ENCODE peak calls at places on chromosome 22, in nine cellular contexts. One of them, this sample, is unnamed.

GRCh38 chr22:22770280-22770871 is 117.2 kb upstream of the IGLL5 start:
- DNase-seq in AG10803: no peak
- DNase-seq in stimulated activated CD4-positive, alpha-beta T cell treated with anti-CD3 and anti-CD28 coated beads, Interleukin-1b, Interleukin-23, amount 100 ng/mL, for 24 hours: peak
- DNase-seq in EL: peak
- DNase-seq in activated T-cell treated with anti-CD3 and anti-CD28 coated beads, Interleukin-2, amount 50 U/mL, for 1 hour: peak
- DNase-seq in GM04504: peak
- DNase-seq in activated CD4-positive, alpha-beta T cell treated with anti-CD3 and anti-CD28 coated beads, Interleukin-2, amount 50 U/mL, for 48 hours: peak
- DNase-seq in GM19239: no peak
- DNase-seq in kidney glomerular epithelial cell: peak
- DNase-seq in this sample: no peak

GRCh38 chr22:46638601-46639431 is 18.6 kb downstream of the GRAMD4 start:
- DNase-seq in AG10803: peak
- DNase-seq in stimulated activated CD4-positive, alpha-beta T cell treated with anti-CD3 and anti-CD28 coated beads, Interleukin-1b, Interleukin-23, amount 100 ng/mL, for 24 hours: no peak
- DNase-seq in EL: no peak
- DNase-seq in activated T-cell treated with anti-CD3 and anti-CD28 coated beads, Interleukin-2, amount 50 U/mL, for 1 hour: no peak
- DNase-seq in GM04504: no peak
- DNase-seq in activated CD4-positive, alpha-beta T cell treated with anti-CD3 and anti-CD28 coated beads, Interleukin-2, amount 50 U/mL, for 48 hours: no peak
- DNase-seq in GM19239: no peak
- DNase-seq in kidney glomerular epithelial cell: no peak
- DNase-seq in this sample: no peak

GRCh38 chr22:36612458-36612857 is 83.5 kb upstream of the EIF3D start:
- DNase-seq in AG10803: peak
- DNase-seq in stimulated activated CD4-positive, alpha-beta T cell treated with anti-CD3 and anti-CD28 coated beads, Interleukin-1b, Interleukin-23, amount 100 ng/mL, for 24 hours: no peak
- DNase-seq in EL: peak
- DNase-seq in activated T-cell treated with anti-CD3 and anti-CD28 coated beads, Interleukin-2, amount 50 U/mL, for 1 hour: no peak
- DNase-seq in GM04504: peak
- DNase-seq in activated CD4-positive, alpha-beta T cell treated with anti-CD3 and anti-CD28 coated beads, Interleukin-2, amount 50 U/mL, for 48 hours: no peak
- DNase-seq in GM19239: no peak
- DNase-seq in kidney glomerular epithelial cell: no peak
- DNase-seq in this sample: no peak

GRCh38 chr22:32048069-32048468 is 5.0 kb downstream of the SLC5A1 start:
- DNase-seq in AG10803: no peak
- DNase-seq in stimulated activated CD4-positive, alpha-beta T cell treated with anti-CD3 and anti-CD28 coated beads, Interleukin-1b, Interleukin-23, amount 100 ng/mL, for 24 hours: no peak
- DNase-seq in EL: no peak
- DNase-seq in activated T-cell treated with anti-CD3 and anti-CD28 coated beads, Interleukin-2, amount 50 U/mL, for 1 hour: no peak
- DNase-seq in GM04504: no peak
- DNase-seq in activated CD4-positive, alpha-beta T cell treated with anti-CD3 and anti-CD28 coated beads, Interleukin-2, amount 50 U/mL, for 48 hours: no peak
- DNase-seq in GM19239: no peak
- DNase-seq in kidney glomerular epithelial cell: no peak
- DNase-seq in this sample: no peak

GRCh38 chr22:19723990-19724827 is 870 bp downstream of the GP1BB start:
- DNase-seq in AG10803: no peak
- DNase-seq in stimulated activated CD4-positive, alpha-beta T cell treated with anti-CD3 and anti-CD28 coated beads, Interleukin-1b, Interleukin-23, amount 100 ng/mL, for 24 hours: peak
- DNase-seq in EL: no peak
- DNase-seq in activated T-cell treated with anti-CD3 and anti-CD28 coated beads, Interleukin-2, amount 50 U/mL, for 1 hour: peak
- DNase-seq in GM04504: no peak
- DNase-seq in activated CD4-positive, alpha-beta T cell treated with anti-CD3 and anti-CD28 coated beads, Interleukin-2, amount 50 U/mL, for 48 hours: peak
- DNase-seq in GM19239: no peak
- DNase-seq in kidney glomerular epithelial cell: peak
- DNase-seq in this sample: no peak

GRCh38 chr22:20324139-20324516 is 4.3 kb upstream of the DGCR6L start:
- DNase-seq in AG10803: no peak
- DNase-seq in stimulated activated CD4-positive, alpha-beta T cell treated with anti-CD3 and anti-CD28 coated beads, Interleukin-1b, Interleukin-23, amount 100 ng/mL, for 24 hours: peak
- DNase-seq in EL: no peak
- DNase-seq in activated T-cell treated with anti-CD3 and anti-CD28 coated beads, Interleukin-2, amount 50 U/mL, for 1 hour: peak
- DNase-seq in GM04504: no peak
- DNase-seq in activated CD4-positive, alpha-beta T cell treated with anti-CD3 and anti-CD28 coated beads, Interleukin-2, amount 50 U/mL, for 48 hours: peak
- DNase-seq in GM19239: no peak
- DNase-seq in kidney glomerular epithelial cell: no peak
- DNase-seq in this sample: no peak

GRCh38 chr22:35894464-35894878 is 134.2 kb downstream of the RBFOX2 start:
- DNase-seq in AG10803: no peak
- DNase-seq in stimulated activated CD4-positive, alpha-beta T cell treated with anti-CD3 and anti-CD28 coated beads, Interleukin-1b, Interleukin-23, amount 100 ng/mL, for 24 hours: no peak
- DNase-seq in EL: no peak
- DNase-seq in activated T-cell treated with anti-CD3 and anti-CD28 coated beads, Interleukin-2, amount 50 U/mL, for 1 hour: no peak
- DNase-seq in GM04504: no peak
- DNase-seq in activated CD4-positive, alpha-beta T cell treated with anti-CD3 and anti-CD28 coated beads, Interleukin-2, amount 50 U/mL, for 48 hours: no peak
- DNase-seq in GM19239: no peak
- DNase-seq in kidney glomerular epithelial cell: no peak
- DNase-seq in this sample: no peak

GRCh38 chr22:48644108-48644507 is 1183.6 kb downstream of the BRD1 start:
- DNase-seq in AG10803: peak
- DNase-seq in stimulated activated CD4-positive, alpha-beta T cell treated with anti-CD3 and anti-CD28 coated beads, Interleukin-1b, Interleukin-23, amount 100 ng/mL, for 24 hours: peak
- DNase-seq in EL: no peak
- DNase-seq in activated T-cell treated with anti-CD3 and anti-CD28 coated beads, Interleukin-2, amount 50 U/mL, for 1 hour: no peak
- DNase-seq in GM04504: no peak
- DNase-seq in activated CD4-positive, alpha-beta T cell treated with anti-CD3 and anti-CD28 coated beads, Interleukin-2, amount 50 U/mL, for 48 hours: no peak
- DNase-seq in GM19239: no peak
- DNase-seq in kidney glomerular epithelial cell: no peak
- DNase-seq in this sample: no peak

GRCh38 chr22:42922374-42923177 is 65.5 kb upstream of the ARFGAP3 start:
- DNase-seq in AG10803: no peak
- DNase-seq in stimulated activated CD4-positive, alpha-beta T cell treated with anti-CD3 and anti-CD28 coated beads, Interleukin-1b, Interleukin-23, amount 100 ng/mL, for 24 hours: no peak
- DNase-seq in EL: no peak
- DNase-seq in activated T-cell treated with anti-CD3 and anti-CD28 coated beads, Interleukin-2, amount 50 U/mL, for 1 hour: no peak
- DNase-seq in GM04504: no peak
- DNase-seq in activated CD4-positive, alpha-beta T cell treated with anti-CD3 and anti-CD28 coated beads, Interleukin-2, amount 50 U/mL, for 48 hours: no peak
- DNase-seq in GM19239: no peak
- DNase-seq in kidney glomerular epithelial cell: no peak
- DNase-seq in this sample: no peak

GRCh38 chr22:47206185-47206584 is 443.7 kb downstream of the TBC1D22A start:
- DNase-seq in AG10803: no peak
- DNase-seq in stimulated activated CD4-positive, alpha-beta T cell treated with anti-CD3 and anti-CD28 coated beads, Interleukin-1b, Interleukin-23, amount 100 ng/mL, for 24 hours: no peak
- DNase-seq in EL: no peak
- DNase-seq in activated T-cell treated with anti-CD3 and anti-CD28 coated beads, Interleukin-2, amount 50 U/mL, for 1 hour: no peak
- DNase-seq in GM04504: no peak
- DNase-seq in activated CD4-positive, alpha-beta T cell treated with anti-CD3 and anti-CD28 coated beads, Interleukin-2, amount 50 U/mL, for 48 hours: no peak
- DNase-seq in GM19239: no peak
- DNase-seq in kidney glomerular epithelial cell: no peak
- DNase-seq in this sample: no peak

GRCh38 chr22:41915783-41916493 is 1.1 kb upstream of the SHISA8 start:
- DNase-seq in AG10803: no peak
- DNase-seq in stimulated activated CD4-positive, alpha-beta T cell treated with anti-CD3 and anti-CD28 coated beads, Interleukin-1b, Interleukin-23, amount 100 ng/mL, for 24 hours: no peak
- DNase-seq in EL: no peak
- DNase-seq in activated T-cell treated with anti-CD3 and anti-CD28 coated beads, Interleukin-2, amount 50 U/mL, for 1 hour: no peak
- DNase-seq in GM04504: no peak
- DNase-seq in activated CD4-positive, alpha-beta T cell treated with anti-CD3 and anti-CD28 coated beads, Interleukin-2, amount 50 U/mL, for 48 hours: no peak
- DNase-seq in GM19239: no peak
- DNase-seq in kidney glomerular epithelial cell: no peak
- DNase-seq in this sample: no peak

GRCh38 chr22:37390075-37390474 is 37.2 kb downstream of the ELFN2 start:
- DNase-seq in AG10803: no peak
- DNase-seq in stimulated activated CD4-positive, alpha-beta T cell treated with anti-CD3 and anti-CD28 coated beads, Interleukin-1b, Interleukin-23, amount 100 ng/mL, for 24 hours: no peak
- DNase-seq in EL: no peak
- DNase-seq in activated T-cell treated with anti-CD3 and anti-CD28 coated beads, Interleukin-2, amount 50 U/mL, for 1 hour: no peak
- DNase-seq in GM04504: no peak
- DNase-seq in activated CD4-positive, alpha-beta T cell treated with anti-CD3 and anti-CD28 coated beads, Interleukin-2, amount 50 U/mL, for 48 hours: no peak
- DNase-seq in GM19239: no peak
- DNase-seq in kidney glomerular epithelial cell: no peak
- DNase-seq in this sample: no peak

GRCh38 chr22:27670701-27671412 is 130.7 kb downstream of the MN1 start:
- DNase-seq in AG10803: no peak
- DNase-seq in stimulated activated CD4-positive, alpha-beta T cell treated with anti-CD3 and anti-CD28 coated beads, Interleukin-1b, Interleukin-23, amount 100 ng/mL, for 24 hours: no peak
- DNase-seq in EL: no peak
- DNase-seq in activated T-cell treated with anti-CD3 and anti-CD28 coated beads, Interleukin-2, amount 50 U/mL, for 1 hour: no peak
- DNase-seq in GM04504: no peak
- DNase-seq in activated CD4-positive, alpha-beta T cell treated with anti-CD3 and anti-CD28 coated beads, Interleukin-2, amount 50 U/mL, for 48 hours: no peak
- DNase-seq in GM19239: no peak
- DNase-seq in kidney glomerular epithelial cell: no peak
- DNase-seq in this sample: no peak

GRCh38 chr22:27867114-27867957 is 51.7 kb downstream of the PITPNB start:
- DNase-seq in AG10803: no peak
- DNase-seq in stimulated activated CD4-positive, alpha-beta T cell treated with anti-CD3 and anti-CD28 coated beads, Interleukin-1b, Interleukin-23, amount 100 ng/mL, for 24 hours: no peak
- DNase-seq in EL: no peak
- DNase-seq in activated T-cell treated with anti-CD3 and anti-CD28 coated beads, Interleukin-2, amount 50 U/mL, for 1 hour: no peak
- DNase-seq in GM04504: no peak
- DNase-seq in activated CD4-positive, alpha-beta T cell treated with anti-CD3 and anti-CD28 coated beads, Interleukin-2, amount 50 U/mL, for 48 hours: no peak
- DNase-seq in GM19239: no peak
- DNase-seq in kidney glomerular epithelial cell: no peak
- DNase-seq in this sample: no peak

GRCh38 chr22:22060200-22061084 is 77.9 kb upstream of the TOP3B start:
- DNase-seq in AG10803: no peak
- DNase-seq in stimulated activated CD4-positive, alpha-beta T cell treated with anti-CD3 and anti-CD28 coated beads, Interleukin-1b, Interleukin-23, amount 100 ng/mL, for 24 hours: peak
- DNase-seq in EL: peak
- DNase-seq in activated T-cell treated with anti-CD3 and anti-CD28 coated beads, Interleukin-2, amount 50 U/mL, for 1 hour: peak
- DNase-seq in GM04504: no peak
- DNase-seq in activated CD4-positive, alpha-beta T cell treated with anti-CD3 and anti-CD28 coated beads, Interleukin-2, amount 50 U/mL, for 48 hours: peak
- DNase-seq in GM19239: peak
- DNase-seq in kidney glomerular epithelial cell: no peak
- DNase-seq in this sample: no peak

GRCh38 chr22:39117585-39118191 is 20.6 kb downstream of the APOBEC3H start:
- DNase-seq in AG10803: peak
- DNase-seq in stimulated activated CD4-positive, alpha-beta T cell treated with anti-CD3 and anti-CD28 coated beads, Interleukin-1b, Interleukin-23, amount 100 ng/mL, for 24 hours: peak
- DNase-seq in EL: peak
- DNase-seq in activated T-cell treated with anti-CD3 and anti-CD28 coated beads, Interleukin-2, amount 50 U/mL, for 1 hour: peak
- DNase-seq in GM04504: no peak
- DNase-seq in activated CD4-positive, alpha-beta T cell treated with anti-CD3 and anti-CD28 coated beads, Interleukin-2, amount 50 U/mL, for 48 hours: peak
- DNase-seq in GM19239: peak
- DNase-seq in kidney glomerular epithelial cell: no peak
- DNase-seq in this sample: no peak

GRCh38 chr22:27445876-27446275 is 355.7 kb downstream of the MN1 start:
- DNase-seq in AG10803: no peak
- DNase-seq in stimulated activated CD4-positive, alpha-beta T cell treated with anti-CD3 and anti-CD28 coated beads, Interleukin-1b, Interleukin-23, amount 100 ng/mL, for 24 hours: no peak
- DNase-seq in EL: no peak
- DNase-seq in activated T-cell treated with anti-CD3 and anti-CD28 coated beads, Interleukin-2, amount 50 U/mL, for 1 hour: no peak
- DNase-seq in GM04504: no peak
- DNase-seq in activated CD4-positive, alpha-beta T cell treated with anti-CD3 and anti-CD28 coated beads, Interleukin-2, amount 50 U/mL, for 48 hours: no peak
- DNase-seq in GM19239: no peak
- DNase-seq in kidney glomerular epithelial cell: no peak
- DNase-seq in this sample: no peak

GRCh38 chr22:50269573-50270301 is 443 bp downstream of the MAPK11 start:
- DNase-seq in AG10803: peak
- DNase-seq in stimulated activated CD4-positive, alpha-beta T cell treated with anti-CD3 and anti-CD28 coated beads, Interleukin-1b, Interleukin-23, amount 100 ng/mL, for 24 hours: peak
- DNase-seq in EL: peak
- DNase-seq in activated T-cell treated with anti-CD3 and anti-CD28 coated beads, Interleukin-2, amount 50 U/mL, for 1 hour: peak
- DNase-seq in GM04504: no peak
- DNase-seq in activated CD4-positive, alpha-beta T cell treated with anti-CD3 and anti-CD28 coated beads, Interleukin-2, amount 50 U/mL, for 48 hours: peak
- DNase-seq in GM19239: no peak
- DNase-seq in kidney glomerular epithelial cell: peak
- DNase-seq in this sample: no peak

GRCh38 chr22:32615874-32616564 is 141.4 kb downstream of the FBXO7 start:
- DNase-seq in AG10803: no peak
- DNase-seq in stimulated activated CD4-positive, alpha-beta T cell treated with anti-CD3 and anti-CD28 coated beads, Interleukin-1b, Interleukin-23, amount 100 ng/mL, for 24 hours: no peak
- DNase-seq in EL: no peak
- DNase-seq in activated T-cell treated with anti-CD3 and anti-CD28 coated beads, Interleukin-2, amount 50 U/mL, for 1 hour: no peak
- DNase-seq in GM04504: no peak
- DNase-seq in activated CD4-positive, alpha-beta T cell treated with anti-CD3 and anti-CD28 coated beads, Interleukin-2, amount 50 U/mL, for 48 hours: no peak
- DNase-seq in GM19239: no peak
- DNase-seq in kidney glomerular epithelial cell: no peak
- DNase-seq in this sample: no peak

GRCh38 chr22:26890870-26891269 is 233.5 kb downstream of the MIAT start:
- DNase-seq in AG10803: no peak
- DNase-seq in stimulated activated CD4-positive, alpha-beta T cell treated with anti-CD3 and anti-CD28 coated beads, Interleukin-1b, Interleukin-23, amount 100 ng/mL, for 24 hours: no peak
- DNase-seq in EL: no peak
- DNase-seq in activated T-cell treated with anti-CD3 and anti-CD28 coated beads, Interleukin-2, amount 50 U/mL, for 1 hour: no peak
- DNase-seq in GM04504: no peak
- DNase-seq in activated CD4-positive, alpha-beta T cell treated with anti-CD3 and anti-CD28 coated beads, Interleukin-2, amount 50 U/mL, for 48 hours: no peak
- DNase-seq in GM19239: no peak
- DNase-seq in kidney glomerular epithelial cell: no peak
- DNase-seq in this sample: peak

GRCh38 chr22:39097098-39098020 is at the start of gene APOBEC3H:
- DNase-seq in AG10803: no peak
- DNase-seq in stimulated activated CD4-positive, alpha-beta T cell treated with anti-CD3 and anti-CD28 coated beads, Interleukin-1b, Interleukin-23, amount 100 ng/mL, for 24 hours: no peak
- DNase-seq in EL: peak
- DNase-seq in activated T-cell treated with anti-CD3 and anti-CD28 coated beads, Interleukin-2, amount 50 U/mL, for 1 hour: no peak
- DNase-seq in GM04504: no peak
- DNase-seq in activated CD4-positive, alpha-beta T cell treated with anti-CD3 and anti-CD28 coated beads, Interleukin-2, amount 50 U/mL, for 48 hours: peak
- DNase-seq in GM19239: no peak
- DNase-seq in kidney glomerular epithelial cell: no peak
- DNase-seq in this sample: no peak

GRCh38 chr22:20111045-20111688 is 4.7 kb upstream of the RANBP1 start:
- DNase-seq in AG10803: peak
- DNase-seq in stimulated activated CD4-positive, alpha-beta T cell treated with anti-CD3 and anti-CD28 coated beads, Interleukin-1b, Interleukin-23, amount 100 ng/mL, for 24 hours: no peak
- DNase-seq in EL: no peak
- DNase-seq in activated T-cell treated with anti-CD3 and anti-CD28 coated beads, Interleukin-2, amount 50 U/mL, for 1 hour: no peak
- DNase-seq in GM04504: no peak
- DNase-seq in activated CD4-positive, alpha-beta T cell treated with anti-CD3 and anti-CD28 coated beads, Interleukin-2, amount 50 U/mL, for 48 hours: no peak
- DNase-seq in GM19239: no peak
- DNase-seq in kidney glomerular epithelial cell: peak
- DNase-seq in this sample: no peak

GRCh38 chr22:40396882-40397281 is 26.5 kb downstream of the SGSM3 start:
- DNase-seq in AG10803: peak
- DNase-seq in stimulated activated CD4-positive, alpha-beta T cell treated with anti-CD3 and anti-CD28 coated beads, Interleukin-1b, Interleukin-23, amount 100 ng/mL, for 24 hours: no peak
- DNase-seq in EL: peak
- DNase-seq in activated T-cell treated with anti-CD3 and anti-CD28 coated beads, Interleukin-2, amount 50 U/mL, for 1 hour: no peak
- DNase-seq in GM04504: no peak
- DNase-seq in activated CD4-positive, alpha-beta T cell treated with anti-CD3 and anti-CD28 coated beads, Interleukin-2, amount 50 U/mL, for 48 hours: no peak
- DNase-seq in GM19239: no peak
- DNase-seq in kidney glomerular epithelial cell: no peak
- DNase-seq in this sample: no peak

GRCh38 chr22:50641696-50642607 is 14.0 kb upstream of the ARSA start:
- DNase-seq in AG10803: peak
- DNase-seq in stimulated activated CD4-positive, alpha-beta T cell treated with anti-CD3 and anti-CD28 coated beads, Interleukin-1b, Interleukin-23, amount 100 ng/mL, for 24 hours: no peak
- DNase-seq in EL: no peak
- DNase-seq in activated T-cell treated with anti-CD3 and anti-CD28 coated beads, Interleukin-2, amount 50 U/mL, for 1 hour: no peak
- DNase-seq in GM04504: peak
- DNase-seq in activated CD4-positive, alpha-beta T cell treated with anti-CD3 and anti-CD28 coated beads, Interleukin-2, amount 50 U/mL, for 48 hours: no peak
- DNase-seq in GM19239: no peak
- DNase-seq in kidney glomerular epithelial cell: no peak
- DNase-seq in this sample: no peak

GRCh38 chr22:19873138-19873959 is 18.7 kb upstream of the GNB1L start:
- DNase-seq in AG10803: no peak
- DNase-seq in stimulated activated CD4-positive, alpha-beta T cell treated with anti-CD3 and anti-CD28 coated beads, Interleukin-1b, Interleukin-23, amount 100 ng/mL, for 24 hours: no peak
- DNase-seq in EL: no peak
- DNase-seq in activated T-cell treated with anti-CD3 and anti-CD28 coated beads, Interleukin-2, amount 50 U/mL, for 1 hour: peak
- DNase-seq in GM04504: no peak
- DNase-seq in activated CD4-positive, alpha-beta T cell treated with anti-CD3 and anti-CD28 coated beads, Interleukin-2, amount 50 U/mL, for 48 hours: no peak
- DNase-seq in GM19239: no peak
- DNase-seq in kidney glomerular epithelial cell: no peak
- DNase-seq in this sample: no peak

GRCh38 chr22:44287121-44287693 is 25.5 kb downstream of the SHISAL1 start:
- DNase-seq in AG10803: peak
- DNase-seq in stimulated activated CD4-positive, alpha-beta T cell treated with anti-CD3 and anti-CD28 coated beads, Interleukin-1b, Interleukin-23, amount 100 ng/mL, for 24 hours: no peak
- DNase-seq in EL: no peak
- DNase-seq in activated T-cell treated with anti-CD3 and anti-CD28 coated beads, Interleukin-2, amount 50 U/mL, for 1 hour: no peak
- DNase-seq in GM04504: no peak
- DNase-seq in activated CD4-positive, alpha-beta T cell treated with anti-CD3 and anti-CD28 coated beads, Interleukin-2, amount 50 U/mL, for 48 hours: no peak
- DNase-seq in GM19239: no peak
- DNase-seq in kidney glomerular epithelial cell: no peak
- DNase-seq in this sample: no peak

GRCh38 chr22:44425356-44425755 is 72.7 kb downstream of the RTL6 start:
- DNase-seq in AG10803: no peak
- DNase-seq in stimulated activated CD4-positive, alpha-beta T cell treated with anti-CD3 and anti-CD28 coated beads, Interleukin-1b, Interleukin-23, amount 100 ng/mL, for 24 hours: no peak
- DNase-seq in EL: no peak
- DNase-seq in activated T-cell treated with anti-CD3 and anti-CD28 coated beads, Interleukin-2, amount 50 U/mL, for 1 hour: no peak
- DNase-seq in GM04504: no peak
- DNase-seq in activated CD4-positive, alpha-beta T cell treated with anti-CD3 and anti-CD28 coated beads, Interleukin-2, amount 50 U/mL, for 48 hours: no peak
- DNase-seq in GM19239: no peak
- DNase-seq in kidney glomerular epithelial cell: no peak
- DNase-seq in this sample: no peak

GRCh38 chr22:42473484-42474193 is 41.4 kb upstream of the NFAM1 start:
- DNase-seq in AG10803: peak
- DNase-seq in stimulated activated CD4-positive, alpha-beta T cell treated with anti-CD3 and anti-CD28 coated beads, Interleukin-1b, Interleukin-23, amount 100 ng/mL, for 24 hours: no peak
- DNase-seq in EL: peak
- DNase-seq in activated T-cell treated with anti-CD3 and anti-CD28 coated beads, Interleukin-2, amount 50 U/mL, for 1 hour: no peak
- DNase-seq in GM04504: peak
- DNase-seq in activated CD4-positive, alpha-beta T cell treated with anti-CD3 and anti-CD28 coated beads, Interleukin-2, amount 50 U/mL, for 48 hours: no peak
- DNase-seq in GM19239: no peak
- DNase-seq in kidney glomerular epithelial cell: peak
- DNase-seq in this sample: peak

GRCh38 chr22:38172489-38173155 is 9.0 kb downstream of the PLA2G6 start:
- DNase-seq in AG10803: peak
- DNase-seq in stimulated activated CD4-positive, alpha-beta T cell treated with anti-CD3 and anti-CD28 coated beads, Interleukin-1b, Interleukin-23, amount 100 ng/mL, for 24 hours: no peak
- DNase-seq in EL: no peak
- DNase-seq in activated T-cell treated with anti-CD3 and anti-CD28 coated beads, Interleukin-2, amount 50 U/mL, for 1 hour: peak
- DNase-seq in GM04504: no peak
- DNase-seq in activated CD4-positive, alpha-beta T cell treated with anti-CD3 and anti-CD28 coated beads, Interleukin-2, amount 50 U/mL, for 48 hours: no peak
- DNase-seq in GM19239: no peak
- DNase-seq in kidney glomerular epithelial cell: no peak
- DNase-seq in this sample: no peak

GRCh38 chr22:29737251-29738117 is 17.7 kb downstream of the CABP7 start:
- DNase-seq in AG10803: no peak
- DNase-seq in stimulated activated CD4-positive, alpha-beta T cell treated with anti-CD3 and anti-CD28 coated beads, Interleukin-1b, Interleukin-23, amount 100 ng/mL, for 24 hours: no peak
- DNase-seq in EL: no peak
- DNase-seq in activated T-cell treated with anti-CD3 and anti-CD28 coated beads, Interleukin-2, amount 50 U/mL, for 1 hour: no peak
- DNase-seq in GM04504: no peak
- DNase-seq in activated CD4-positive, alpha-beta T cell treated with anti-CD3 and anti-CD28 coated beads, Interleukin-2, amount 50 U/mL, for 48 hours: no peak
- DNase-seq in GM19239: no peak
- DNase-seq in kidney glomerular epithelial cell: no peak
- DNase-seq in this sample: no peak

GRCh38 chr22:50671641-50672040 is 982 bp upstream of the SHANK3 start:
- DNase-seq in AG10803: no peak
- DNase-seq in stimulated activated CD4-positive, alpha-beta T cell treated with anti-CD3 and anti-CD28 coated beads, Interleukin-1b, Interleukin-23, amount 100 ng/mL, for 24 hours: no peak
- DNase-seq in EL: no peak
- DNase-seq in activated T-cell treated with anti-CD3 and anti-CD28 coated beads, Interleukin-2, amount 50 U/mL, for 1 hour: no peak
- DNase-seq in GM04504: no peak
- DNase-seq in activated CD4-positive, alpha-beta T cell treated with anti-CD3 and anti-CD28 coated beads, Interleukin-2, amount 50 U/mL, for 48 hours: no peak
- DNase-seq in GM19239: no peak
- DNase-seq in kidney glomerular epithelial cell: no peak
- DNase-seq in this sample: no peak